ENCODE peak calls at places on chromosome 22, in ten cellular contexts. K is K562, M is HCT116, Q is adrenal gland, I is tibial nerve, O is body of pancreas, N is prostate gland, F is transverse colon, C is Peyer's patch, P is esophagus squamous epithelium. B is an unnamed sample.

GRCh38 chr22:37484115-37485005 is 1.8 kb downstream of the MFNG start:
- DNase-seq in F (peak; percentile 83), M (no peak), O (peak; percentile 52), N (peak; percentile 21), Q (peak; percentile 76), I (peak; percentile 51), P (peak; percentile 67), K (no peak), C (peak; percentile 98), B (peak; percentile 96)

GRCh38 chr22:35430897-35431322 is 31.0 kb downstream of the MCM5 start:
- DNase-seq in K (peak; percentile 82), C (peak; percentile 63), F (peak; percentile 93), M (peak; percentile 32), Q (peak; percentile 91), O (peak; percentile 90), N (peak; percentile 88), P (no peak), I (peak; percentile 81), B (peak; percentile 77)

GRCh38 chr22:48405741-48406140 is 1421.9 kb downstream of the BRD1 start:
- DNase-seq in M (no peak), K (no peak), O (peak; percentile 56), C (no peak), Q (no peak), P (no peak), I (no peak), F (no peak), N (no peak), B (peak; percentile 88)

GRCh38 chr22:17786435-17787158 is 12.3 kb upstream of the BID start:
- DNase-seq in N (no peak), O (no peak), M (no peak), C (no peak), I (peak; percentile 54), F (peak; percentile 80), P (no peak), Q (peak; percentile 61), K (peak; percentile 85), B (peak; percentile 74)

GRCh38 chr22:49873228-49873940 is 19.7 kb downstream of the ZBED4 start:
- DNase-seq in O (no peak), C (no peak), N (no peak), F (no peak), I (no peak), K (no peak), Q (no peak), P (no peak), M (no peak), B (no peak)

GRCh38 chr22:46537946-46538815 is 761 bp upstream of the CELSR1 start:
- DNase-seq in P (no peak), Q (no peak), O (no peak), C (no peak), N (no peak), F (no peak), K (no peak), I (no peak), M (no peak), B (no peak)

GRCh38 chr22:24059121-24059520 is 48.0 kb downstream of the CABIN1 start:
- DNase-seq in O (no peak), Q (no peak), I (peak; percentile 70), K (no peak), F (no peak), C (no peak), M (no peak), N (no peak), P (no peak), B (no peak)

GRCh38 chr22:39176673-39177455 is 24.4 kb upstream of the CBX7 start:
- DNase-seq in M (no peak), C (no peak), N (no peak), Q (no peak), F (no peak), P (no peak), O (no peak), K (no peak), I (no peak), B (no peak)

GRCh38 chr22:19979712-19980493 is 36.7 kb downstream of the ARVCF start:
- DNase-seq in F (no peak), P (no peak), I (no peak), N (no peak), Q (no peak), O (no peak), C (no peak), M (no peak), K (no peak), B (no peak)

GRCh38 chr22:19978748-19979147 is 37.1 kb upstream of the TXNRD2 start:
- DNase-seq in F (no peak), C (no peak), K (no peak), N (no peak), I (no peak), O (no peak), M (no peak), Q (no peak), P (no peak), B (no peak)

GRCh38 chr22:19975707-19976035 is 34.1 kb upstream of the TXNRD2 start:
- DNase-seq in N (no peak), M (no peak), F (no peak), K (no peak), C (no peak), I (no peak), O (no peak), P (no peak), Q (no peak), B (no peak)

GRCh38 chr22:19976671-19977070 is 35.1 kb upstream of the TXNRD2 start:
- DNase-seq in I (no peak), M (no peak), K (no peak), N (no peak), F (no peak), P (no peak), Q (no peak), O (no peak), C (no peak), B (no peak)

DNA sequence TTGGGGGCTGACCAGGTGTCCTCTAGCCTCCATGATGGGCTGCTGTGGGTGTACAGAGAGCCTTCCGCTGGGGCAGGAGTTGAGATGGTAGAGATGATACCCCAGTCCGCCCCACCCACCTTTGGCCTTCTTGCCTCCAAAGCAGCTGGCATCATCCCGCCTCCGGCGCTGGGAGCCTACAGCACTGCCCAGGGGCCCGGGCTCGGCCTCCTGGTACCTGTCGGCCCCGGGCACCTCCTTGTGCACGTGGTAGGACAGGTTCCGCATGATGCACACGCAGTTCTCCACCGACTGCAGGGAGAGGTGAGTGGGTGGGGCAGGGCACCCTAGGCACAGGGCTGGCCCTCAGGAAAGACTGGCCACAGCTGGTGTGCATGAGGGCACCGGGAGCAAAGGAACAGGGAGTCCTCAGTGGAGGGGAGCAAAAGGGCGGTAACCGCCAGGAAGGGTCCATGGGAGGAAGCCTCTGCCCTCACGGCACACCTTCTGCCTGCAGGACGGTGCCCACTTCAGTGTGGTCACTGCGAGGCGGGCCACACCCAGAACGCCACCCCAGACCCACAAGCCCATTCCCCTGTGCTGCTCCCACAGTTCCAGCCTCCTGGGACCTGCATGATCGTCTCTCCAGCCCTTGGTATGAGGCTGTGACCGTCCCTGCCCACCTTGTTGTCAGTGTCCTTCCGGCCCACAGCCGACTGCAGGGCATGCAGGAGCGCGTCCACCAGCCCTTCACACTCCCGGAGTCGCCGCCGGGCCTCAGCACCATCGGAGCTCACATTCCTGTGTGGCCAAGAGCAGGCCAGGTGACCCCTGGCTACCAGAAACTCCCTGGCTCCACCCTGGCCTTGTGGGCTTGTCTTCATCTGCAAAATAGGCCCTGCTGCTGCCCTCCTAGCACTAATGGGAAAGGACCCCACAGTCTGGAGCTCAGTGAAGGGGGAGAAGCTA is 36.0 kb upstream of the TXNRD2 start:
- DNase-seq in K (no peak), F (no peak), P (no peak), N (no peak), C (no peak), M (no peak), O (no peak), Q (no peak), I (no peak), B (no peak)
- TF ChIP-seq POLR2A in K (no peak), F (no peak), P (no peak), N (no peak), C (no peak), M (no peak), O (no peak), Q (no peak), I (no peak), B (no peak)

DNA sequence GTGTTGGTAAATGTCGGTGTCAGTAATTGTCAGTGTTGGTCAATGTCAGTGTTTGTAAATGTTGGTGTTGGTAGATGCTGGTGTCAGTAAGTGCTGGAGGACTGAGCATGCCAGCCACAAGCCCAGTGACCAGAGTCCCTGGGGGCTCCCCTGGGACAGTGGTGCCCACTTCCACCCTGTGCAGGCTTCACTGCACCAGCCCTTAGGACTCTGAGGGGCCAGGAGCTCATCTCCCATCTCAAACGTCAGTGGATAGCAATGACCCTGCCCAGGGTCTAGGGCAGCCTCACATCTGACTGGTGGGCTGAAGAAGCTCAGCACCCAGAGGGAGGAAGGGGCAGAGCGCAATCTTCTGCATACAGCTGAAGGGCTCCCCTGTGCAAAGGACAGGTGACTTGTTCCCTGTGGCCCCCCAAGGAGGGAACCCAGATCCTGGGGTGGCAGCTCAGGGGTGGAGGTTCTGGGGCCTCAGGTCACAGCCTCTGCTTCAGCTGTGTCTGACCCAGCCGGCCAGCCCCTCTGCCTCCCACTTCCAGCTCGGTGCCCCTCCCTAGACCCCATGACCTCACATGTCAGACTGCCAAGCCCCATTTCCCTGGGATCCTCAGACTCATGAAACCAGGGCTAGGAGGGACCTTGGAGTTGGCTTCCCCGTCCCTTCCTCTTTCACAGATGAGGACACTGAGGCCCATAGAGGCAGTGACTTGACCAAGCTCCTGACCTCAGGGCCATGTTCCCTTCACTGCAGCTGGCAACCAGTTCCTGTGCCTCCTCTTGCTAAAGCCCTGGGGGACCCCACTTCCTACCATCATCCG is 138.4 kb downstream of the CRYBB2 start:
- DNase-seq in N (no peak), I (no peak), C (no peak), K (no peak), F (no peak), P (no peak), M (no peak), O (no peak), Q (no peak), B (no peak)
- TF ChIP-seq CTCF in N (no peak), I (no peak), C (no peak), K (no peak), F (no peak), P (no peak), M (no peak), O (no peak), Q (no peak), B (no peak)

DNA sequence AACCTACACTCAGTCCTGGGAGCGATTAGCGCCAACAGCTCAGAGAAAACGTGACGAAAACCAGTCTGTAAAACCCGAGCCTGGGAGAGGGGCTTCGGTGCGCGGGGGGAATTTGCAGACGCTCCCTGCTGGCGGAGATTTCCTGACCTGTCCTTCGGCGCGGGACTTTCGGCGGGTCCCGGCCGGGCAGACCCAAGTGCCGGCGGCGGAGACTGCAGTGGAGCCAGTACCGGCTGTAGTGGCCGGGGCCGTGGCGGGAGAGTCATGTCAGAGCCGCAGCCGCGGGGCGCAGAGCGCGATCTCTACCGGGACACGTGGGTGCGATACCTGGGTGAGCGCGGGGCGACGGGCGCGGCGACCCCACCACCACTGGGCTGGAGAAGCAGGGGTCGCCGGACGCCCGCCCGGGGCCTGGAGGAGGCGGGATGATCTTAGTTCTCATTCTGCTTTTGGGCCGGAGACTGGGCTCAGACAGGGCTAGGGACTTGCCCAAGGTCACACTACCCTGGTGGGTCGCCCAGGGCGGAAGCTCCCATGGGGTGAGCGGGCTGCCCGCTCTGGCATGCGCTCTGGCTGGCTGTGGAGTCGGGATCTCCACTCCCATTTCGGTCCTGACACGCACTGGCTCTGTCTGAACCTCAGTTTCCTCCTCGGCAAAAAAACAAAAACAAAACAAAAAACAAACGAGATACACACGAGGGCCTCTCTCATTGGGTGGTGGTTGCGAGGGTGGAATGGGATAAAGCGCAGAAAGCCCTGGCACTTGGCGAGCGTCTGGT is at the start of gene MTFP1:
- DNase-seq in F (peak; percentile 72), P (no peak), N (peak; percentile 35), O (peak; percentile 73), C (peak; percentile 62), Q (peak; percentile 70), I (peak; percentile 25), M (no peak), K (peak; percentile 65), B (peak; percentile 39)
- TF ChIP-seq POLR2A in F (peak; percentile 33), P (peak; percentile 29), N (peak; percentile 44), O (peak; percentile 33), C (peak; percentile 13), Q (no peak), I (no peak), M (peak; percentile 36), K (peak; percentile 71), B (no peak)

DNA sequence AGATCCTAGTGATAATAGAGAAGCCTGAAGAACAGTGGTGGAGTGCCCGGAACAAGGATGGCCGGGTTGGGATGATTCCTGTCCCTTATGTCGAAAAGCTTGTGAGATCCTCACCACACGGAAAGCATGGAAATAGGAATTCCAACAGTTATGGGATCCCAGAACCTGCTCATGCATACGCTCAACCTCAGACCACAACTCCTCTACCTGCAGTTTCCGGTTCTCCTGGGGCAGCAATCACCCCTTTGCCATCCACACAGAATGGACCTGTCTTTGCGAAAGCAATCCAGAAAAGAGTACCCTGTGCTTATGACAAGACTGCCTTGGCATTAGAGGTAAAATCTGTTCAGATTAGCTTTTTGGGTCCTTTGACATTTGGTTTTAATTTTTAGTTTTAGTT is 16.7 kb downstream of the CRKL start:
- DNase-seq in N (no peak), C (no peak), K (no peak), M (no peak), Q (no peak), I (no peak), O (no peak), P (no peak), F (no peak), B (no peak)
- TF ChIP-seq CTCF in N (no peak), C (no peak), K (no peak), M (no peak), Q (no peak), I (no peak), O (no peak), P (no peak), F (no peak), B (no peak)

B was measured in lower leg skin.